ENCODE peak calls at places on chromosome 17, in five cellular contexts. R, J, F, U and P are unnamed samples.

GRCh38 chr17:61583242-61583641 is 7.8 kb downstream of the NACA2 start:
- DNase-seq in R (no peak), J (peak), F (no peak), U (no peak), P (peak)

GRCh38 chr17:27522028-27522639 is 65.9 kb downstream of the KSR1 start:
- DNase-seq in R (no peak), J (no peak), F (no peak), U (no peak), P (no peak)

GRCh38 chr17:74351552-74352210 is 10.0 kb downstream of the BTBD17 start:
- DNase-seq in R (no peak), J (no peak), F (no peak), U (no peak), P (no peak)

GRCh38 chr17:27323538-27324212 is 29.8 kb downstream of the WSB1 start:
- DNase-seq in R (peak), J (peak), F (peak), U (peak), P (peak)

GRCh38 chr17:70390059-70390458 is 220.7 kb downstream of the KCNJ2 start:
- DNase-seq in R (no peak), J (no peak), F (no peak), U (no peak), P (no peak)

GRCh38 chr17:70646673-70647072 is 477.3 kb downstream of the KCNJ2 start:
- DNase-seq in R (no peak), J (no peak), F (no peak), U (no peak), P (no peak)

GRCh38 chr17:79374087-79374486 is 236.8 kb downstream of the RBFOX3 start:
- DNase-seq in R (no peak), J (no peak), F (no peak), U (no peak), P (no peak)

GRCh38 chr17:69404398-69404797 is 10.1 kb upstream of the MAP2K6 start:
- DNase-seq in R (no peak), J (peak), F (no peak), U (no peak), P (no peak)

GRCh38 chr17:57518587-57519118 is 226.4 kb downstream of the CCDC182 start:
- DNase-seq in R (no peak), J (no peak), F (no peak), U (no peak), P (no peak)

GRCh38 chr17:75335315-75335714 is 46.1 kb upstream of the SLC25A19 start:
- DNase-seq in R (peak), J (no peak), F (no peak), U (no peak), P (no peak)

GRCh38 chr17:71402661-71403141 is 718.1 kb upstream of the SOX9 start:
- DNase-seq in R (no peak), J (no peak), F (no peak), U (peak), P (no peak)

GRCh38 chr17:57363998-57364645 is 107.8 kb downstream of the MSI2 start:
- DNase-seq in R (no peak), J (no peak), F (no peak), U (no peak), P (no peak)

GRCh38 chr17:42275527-42276358 is 448 bp downstream of the STAT5B start:
- DNase-seq in R (peak), J (peak), F (peak), U (no peak), P (no peak)
- TF ChIP-seq POLR2A in R (no peak), J (peak), F (no peak), U (no peak), P (no peak)

DNA sequence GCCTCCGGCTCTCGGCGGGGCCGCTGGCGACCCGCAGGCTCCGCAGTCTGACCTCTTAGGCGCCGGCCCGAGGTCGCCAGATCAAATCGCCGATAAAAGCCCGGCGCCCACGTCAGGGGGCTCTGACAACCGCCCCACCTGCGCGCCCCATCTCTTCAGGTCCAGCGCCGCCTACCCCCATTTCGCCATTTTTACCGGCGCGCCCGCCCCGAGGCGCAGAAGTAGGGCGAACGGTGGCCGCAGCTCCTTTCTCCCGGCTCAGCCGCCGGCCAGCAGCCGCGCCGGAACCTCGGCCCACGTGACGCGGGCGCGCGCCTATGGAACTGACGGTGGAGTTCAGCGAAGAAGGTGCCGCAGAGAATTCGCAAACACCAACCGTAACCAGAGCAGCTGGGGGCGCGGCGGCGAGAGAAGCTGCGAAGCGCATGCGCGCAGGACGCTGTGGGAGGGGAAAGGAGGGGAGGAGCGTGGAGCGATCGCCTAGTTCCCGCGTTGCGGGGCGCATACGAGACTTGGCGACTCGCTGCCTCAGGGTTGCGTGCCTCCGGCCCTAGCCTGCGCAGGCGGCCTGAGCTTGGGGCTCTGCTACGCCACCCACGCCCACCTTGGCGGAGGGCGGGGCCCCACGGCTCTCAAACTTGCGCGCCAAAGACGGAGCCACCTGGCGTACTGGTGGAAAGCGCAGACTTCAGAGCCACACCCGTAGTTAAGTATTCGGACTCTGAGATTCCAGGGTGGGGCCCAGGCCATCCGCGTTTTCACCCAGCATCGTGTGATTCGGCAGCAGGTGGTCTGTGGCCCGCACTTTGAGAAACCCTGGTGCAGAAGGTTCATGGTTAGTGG is at the start of gene TRIM37:
- DNase-seq in R (peak), J (peak), F (peak), U (peak), P (peak)
- TF ChIP-seq POLR2A in R (peak), J (peak), F (peak), U (no peak), P (peak)

DNA sequence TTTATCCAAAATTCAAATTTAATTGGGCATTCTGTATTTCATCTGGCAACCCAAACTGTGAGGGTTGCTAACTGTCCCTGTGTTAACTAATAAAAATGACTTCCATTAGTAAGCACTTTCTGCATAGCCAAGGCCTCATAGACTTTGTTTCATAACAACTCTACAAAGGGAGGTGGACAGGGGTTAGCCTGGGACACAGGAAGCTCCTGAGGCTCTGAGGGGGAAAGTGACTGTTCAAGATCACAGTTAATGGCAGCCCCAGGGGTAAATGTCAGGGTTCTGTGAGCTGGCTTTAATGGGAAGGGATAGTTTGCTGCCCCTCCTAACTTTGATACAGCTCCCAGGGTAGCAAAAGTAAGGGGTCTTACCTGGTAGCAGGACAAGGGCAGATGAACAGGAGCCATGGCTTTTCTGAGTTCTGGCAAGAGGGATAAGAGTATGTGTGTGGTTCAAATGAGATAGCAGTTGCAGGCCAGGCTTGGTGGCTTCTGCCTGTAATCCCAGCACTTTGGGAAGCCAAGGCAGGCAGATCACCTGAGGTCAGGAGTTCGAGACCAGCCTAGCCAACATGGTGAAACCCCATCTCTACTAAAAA is 2.2 kb downstream of the HEATR9 start:
- DNase-seq in R (no peak), J (peak), F (no peak), U (no peak), P (no peak)
- TF ChIP-seq POLR2A in R (no peak), J (no peak), F (no peak), U (no peak), P (no peak)

GRCh38 chr17:64505320-64506200 is 529 bp downstream of the DDX5 start:
- DNase-seq in R (peak), J (peak), F (peak), U (peak), P (no peak)
- TF ChIP-seq POLR2A in R (peak), J (no peak), F (peak), U (no peak), P (peak)

DNA sequence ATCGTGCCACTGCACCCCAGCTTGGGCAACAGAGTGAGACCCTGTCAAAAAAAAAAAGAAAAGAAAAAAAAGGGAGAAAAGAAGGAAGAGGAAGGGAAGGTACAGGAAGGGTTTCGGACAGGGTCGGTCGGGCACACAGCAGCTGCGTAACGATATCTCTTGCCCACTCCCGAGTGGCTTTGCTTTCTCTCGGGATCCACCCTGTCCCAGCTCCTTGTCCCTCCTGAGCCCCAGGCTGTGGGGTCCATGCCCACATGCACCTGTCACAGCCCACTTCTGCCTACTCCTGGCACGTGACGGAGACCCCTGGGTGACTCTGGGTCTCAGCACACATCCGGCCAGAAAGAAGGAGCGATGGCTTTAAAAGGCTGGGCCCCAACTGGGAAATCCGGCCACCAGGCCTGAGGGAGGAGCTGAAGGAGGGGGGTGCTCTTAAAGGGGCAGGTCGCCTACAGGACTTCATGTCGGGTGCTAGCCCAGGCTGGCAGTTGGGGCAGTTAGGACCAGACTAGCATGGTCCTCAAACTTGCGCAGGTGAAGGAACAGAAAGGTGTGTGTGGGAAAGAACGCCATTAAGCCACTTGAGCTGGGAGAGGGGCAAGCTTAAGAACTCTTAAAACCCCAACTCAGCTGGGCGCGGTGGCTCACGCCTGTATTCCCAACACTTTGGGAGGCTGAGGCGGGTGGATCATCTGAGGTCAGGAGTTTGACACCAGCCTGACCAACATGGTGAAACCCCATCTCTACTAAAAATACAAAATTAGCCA is at the start of gene GHDC:
- DNase-seq in R (peak), J (peak), F (peak), U (peak), P (peak)
- TF ChIP-seq POLR2A in R (no peak), J (no peak), F (no peak), U (no peak), P (no peak)

DNA sequence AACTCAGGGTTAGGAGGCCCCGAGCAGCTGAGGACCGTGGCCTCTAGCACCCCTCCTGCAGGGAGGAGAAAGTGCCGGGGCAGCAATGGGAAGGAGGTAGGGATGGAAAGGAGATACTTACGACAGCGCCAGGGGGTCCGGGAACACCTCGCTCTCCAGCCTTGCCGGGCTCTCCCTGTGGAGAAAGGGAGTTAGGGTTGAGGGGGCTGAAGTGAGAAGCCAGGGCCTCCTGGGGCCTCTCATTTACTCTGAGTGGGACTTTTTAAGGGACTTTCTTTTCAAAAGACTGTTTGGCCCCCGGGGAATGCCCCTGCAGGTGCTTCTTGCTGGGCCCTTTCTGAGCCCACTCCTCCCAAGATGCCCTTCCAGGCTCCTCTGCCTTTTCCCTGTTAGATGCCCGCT is 8.6 kb downstream of the COL1A1 start:
- DNase-seq in R (no peak), J (no peak), F (no peak), U (no peak), P (no peak)
- TF ChIP-seq POLR2A in R (no peak), J (peak), F (no peak), U (no peak), P (no peak)

GRCh38 chr17:40818733-40819527 is 3.5 kb downstream of the KRT10 start:
- DNase-seq in R (peak), J (peak), F (peak), U (peak), P (peak)
- TF ChIP-seq POLR2A in R (no peak), J (peak), F (no peak), U (no peak), P (peak)

GRCh38 chr17:21042434-21043295 is at the start of gene USP22:
- DNase-seq in R (no peak), J (no peak), F (no peak), U (no peak), P (peak)

GRCh38 chr17:21044971-21045370 is 2.2 kb upstream of the USP22 start:
- DNase-seq in R (no peak), J (no peak), F (no peak), U (no peak), P (no peak)

GRCh38 chr17:21046215-21046614 is 3.4 kb upstream of the USP22 start:
- DNase-seq in R (no peak), J (no peak), F (no peak), U (no peak), P (no peak)

GRCh38 chr17:21041753-21042433 is 918 bp downstream of the USP22 start:
- DNase-seq in R (peak), J (peak), F (peak), U (peak), P (peak)

DNA sequence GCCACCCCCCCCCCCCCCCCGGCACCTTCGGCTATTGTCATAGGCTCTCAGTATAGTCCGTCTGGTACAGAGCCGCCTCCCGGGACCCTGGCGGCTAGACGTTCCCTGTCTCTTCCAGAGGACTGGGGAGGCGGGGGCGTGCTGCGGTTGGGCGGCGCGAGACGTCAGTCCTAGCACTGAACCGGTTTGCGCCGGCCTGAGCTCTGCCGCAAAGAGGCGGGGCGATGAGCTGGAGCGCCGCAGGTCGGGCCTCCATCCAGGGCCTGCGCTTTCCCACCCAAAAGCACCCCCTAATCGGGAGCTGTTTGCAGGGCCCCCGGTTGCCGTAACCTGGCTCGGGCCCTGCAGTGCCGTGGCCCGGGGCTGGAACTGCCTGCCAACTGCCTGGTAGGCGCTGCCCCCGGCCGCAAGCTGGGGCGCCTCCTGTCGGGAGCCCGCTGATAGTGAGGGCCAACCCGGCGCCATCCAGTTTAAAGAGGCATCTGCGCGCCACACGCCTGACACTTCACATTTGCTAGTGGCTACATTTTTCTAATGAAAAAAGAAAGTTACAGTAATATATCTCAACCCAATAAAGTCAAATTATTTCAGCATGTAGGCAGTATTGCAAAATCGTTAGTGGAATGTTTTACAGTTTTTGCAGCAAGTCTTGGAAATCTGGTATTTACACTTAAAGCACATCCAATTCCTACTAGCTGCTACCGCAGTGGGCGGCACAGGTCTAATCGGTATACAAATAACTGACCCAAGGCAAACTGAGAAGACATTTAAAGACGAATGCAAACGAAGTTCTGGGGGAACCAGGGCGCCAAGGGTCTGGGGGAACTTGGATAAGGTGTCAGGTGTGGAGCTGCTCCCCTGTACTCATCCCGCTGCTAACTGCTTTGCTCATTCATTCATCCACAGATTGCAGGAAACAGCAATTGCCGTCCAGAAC is 753 bp upstream of the USP22 start:
- DNase-seq in R (peak), J (peak), F (peak), U (peak), P (peak)
- TF ChIP-seq POLR2A in R (peak), J (no peak), F (peak), U (no peak), P (peak)

GRCh38 chr17:4585203-4585939 is 1.0 kb downstream of the SMTNL2 start:
- DNase-seq in R (no peak), J (no peak), F (no peak), U (no peak), P (no peak)

GRCh38 chr17:4583206-4583605 is 1.1 kb upstream of the SMTNL2 start:
- DNase-seq in R (no peak), J (no peak), F (no peak), U (no peak), P (no peak)

GRCh38 chr17:4583796-4584124 is 569 bp upstream of the SMTNL2 start:
- DNase-seq in R (no peak), J (no peak), F (no peak), U (no peak), P (no peak)

GRCh38 chr17:4584835-4585187 is 482 bp downstream of the SMTNL2 start:
- DNase-seq in R (no peak), J (no peak), F (no peak), U (no peak), P (no peak)

GRCh38 chr17:4584125-4584834 is at the start of gene SMTNL2:
- DNase-seq in R (peak), J (no peak), F (no peak), U (no peak), P (no peak)
- TF ChIP-seq POLR2A in R (no peak), J (no peak), F (no peak), U (no peak), P (no peak)